ENCODE peak calls at places on chromosomes 7 and 10, in eight cellular contexts. J, O, K, V, Y, H, U and N are unnamed samples.

GRCh38 chr7:34341331-34341730 is 316.7 kb upstream of the NPSR1 start:
- DNase-seq in U (no peak), V (no peak), O (no peak), Y (no peak), K (peak; percentile 71), H (no peak), J (no peak), N (no peak)

GRCh38 chr7:20964214-20964613 is 177.5 kb upstream of the SP8 start:
- DNase-seq in V (no peak), K (no peak), H (no peak), O (no peak), J (no peak), U (no peak), Y (no peak), N (no peak)

GRCh38 chr7:40654171-40654570 is 519.4 kb downstream of the SUGCT start:
- DNase-seq in O (no peak), K (no peak), V (no peak), J (no peak), U (no peak), Y (no peak), H (no peak), N (no peak)

GRCh38 chr7:121620953-121621606 is 225.0 kb upstream of the FAM3C start:
- DNase-seq in O (no peak), U (peak; percentile 63), Y (no peak), V (no peak), K (no peak), H (no peak), J (no peak), N (no peak)

GRCh38 chr10:4812952-4813351 is 13.1 kb upstream of the AKR1E2 start:
- DNase-seq in V (peak; percentile 82), O (no peak), H (no peak), K (peak; percentile 94), U (no peak), J (no peak), Y (peak; percentile 36), N (no peak)

GRCh38 chr10:101032637-101033201 is 1.7 kb downstream of the SFXN3 start:
- DNase-seq in K (peak; percentile 93), H (peak; percentile 51), Y (peak; percentile 60), J (no peak), U (no peak), O (no peak), V (peak; percentile 75), N (no peak)

GRCh38 chr10:30827531-30828120 is 198.1 kb upstream of the LYZL2 start:
- DNase-seq in J (no peak), H (no peak), K (peak; percentile 46), U (no peak), V (peak; percentile 62), O (no peak), Y (no peak), N (no peak)

GRCh38 chr10:6083523-6084475 is 5.0 kb upstream of the RBM17 start:
- DNase-seq in J (no peak), Y (no peak), H (no peak), U (no peak), O (no peak), K (peak; percentile 70), V (no peak), N (no peak)

GRCh38 chr10:65570143-65571010 is 1355.5 kb upstream of the LRRTM3 start:
- DNase-seq in J (peak; percentile 7), U (peak; percentile 85), O (no peak), K (peak; percentile 53), V (no peak), H (peak; percentile 29), Y (peak; percentile 72), N (peak; percentile 74)

GRCh38 chr10:28710227-28710889 is 33.0 kb downstream of the BAMBI start:
- DNase-seq in Y (no peak), V (no peak), U (no peak), H (no peak), K (no peak), O (no peak), J (no peak), N (no peak)
- H3K27ac ChIP-seq in Y (no peak overlapping the region), V (no peak overlapping the region), U (no peak overlapping the region), H (no peak overlapping the region), K (no peak overlapping the region), O (no peak overlapping the region), J (no peak overlapping the region), N (no peak overlapping the region)

DNA sequence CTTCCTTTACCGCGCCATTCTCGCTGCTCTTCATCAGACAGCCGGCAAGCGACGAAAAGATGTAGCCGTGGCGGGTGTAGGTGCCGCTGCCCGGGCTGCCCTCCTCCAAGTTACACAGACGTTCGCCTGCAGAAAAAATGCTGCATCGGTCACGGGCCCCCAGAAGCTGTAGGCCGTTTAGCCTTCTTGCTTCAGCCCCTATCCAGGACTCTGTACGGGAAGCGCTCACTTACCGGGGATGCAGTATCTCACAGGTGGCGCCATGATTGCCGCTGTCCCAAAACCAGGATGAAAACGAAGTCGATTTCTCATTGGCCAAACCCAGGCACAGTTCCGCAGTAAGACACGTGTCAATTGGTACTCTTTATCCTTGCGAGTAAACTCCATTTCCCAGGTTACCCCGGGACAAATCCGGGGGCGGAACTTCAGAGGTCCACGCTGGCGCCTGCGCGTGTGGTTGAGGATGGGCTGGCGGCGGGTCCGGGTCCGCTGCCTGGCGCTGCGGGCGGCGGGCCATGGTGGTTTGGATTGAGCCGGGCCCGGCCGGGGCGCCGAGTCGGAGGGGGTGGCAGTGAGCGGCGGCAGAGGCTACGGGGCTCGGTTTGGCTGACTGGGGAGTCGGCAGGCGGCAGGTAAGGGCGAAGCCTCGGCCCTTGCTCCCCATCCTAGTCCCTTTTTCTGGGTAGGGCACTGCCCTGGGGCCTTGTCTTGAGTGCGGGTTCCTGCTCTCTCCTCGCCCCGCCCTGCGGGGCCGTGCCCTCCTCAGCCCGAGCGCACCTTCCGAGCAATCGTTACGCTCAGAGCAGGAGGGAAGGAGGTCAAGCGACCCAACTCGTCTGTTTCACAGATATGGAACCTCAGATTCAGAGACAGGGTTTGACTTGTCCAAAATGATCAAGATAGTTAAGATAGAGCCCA is at the start of the genes EXOSC1 and ZDHHC16:
- DNase-seq in Y (peak; percentile 89), H (peak; percentile 91), O (peak; percentile 96), K (peak; percentile 98), V (peak; percentile 91), J (peak; percentile 96), U (peak; percentile 97), N (peak; percentile 98)
- H3K27ac ChIP-seq in Y (peak within 1 kb of the TSS; percentile 52), H (peak within 1 kb of the TSS; percentile 80), O (peak within 1 kb of the TSS; percentile 36), K (peak within 1 kb of the TSS; percentile 66), V (peak within 1 kb of the TSS; percentile 43), J (peak within 1 kb of the TSS; percentile 73), U (no peak within 1 kb of the TSS), N (peak within 1 kb of the TSS; percentile 68)

GRCh38 chr10:132590752-132591121 is 53.1 kb downstream of the INPP5A start:
- DNase-seq in H (no peak), O (no peak), U (no peak), V (no peak), K (peak; percentile 27), Y (no peak), J (no peak), N (no peak)

GRCh38 chr10:132589681-132590080 is 52.1 kb downstream of the INPP5A start:
- DNase-seq in H (no peak), O (no peak), J (no peak), U (no peak), K (no peak), Y (no peak), V (no peak), N (no peak)

GRCh38 chr10:132592790-132593788 is 55.5 kb downstream of the INPP5A start:
- DNase-seq in K (no peak), U (no peak), O (peak; percentile 40), V (no peak), J (no peak), Y (no peak), H (no peak), N (peak; percentile 97)

GRCh38 chr10:132590094-132590751 is 52.6 kb downstream of the INPP5A start:
- DNase-seq in K (no peak), O (no peak), Y (no peak), V (no peak), H (no peak), U (no peak), J (no peak), N (no peak)

DNA sequence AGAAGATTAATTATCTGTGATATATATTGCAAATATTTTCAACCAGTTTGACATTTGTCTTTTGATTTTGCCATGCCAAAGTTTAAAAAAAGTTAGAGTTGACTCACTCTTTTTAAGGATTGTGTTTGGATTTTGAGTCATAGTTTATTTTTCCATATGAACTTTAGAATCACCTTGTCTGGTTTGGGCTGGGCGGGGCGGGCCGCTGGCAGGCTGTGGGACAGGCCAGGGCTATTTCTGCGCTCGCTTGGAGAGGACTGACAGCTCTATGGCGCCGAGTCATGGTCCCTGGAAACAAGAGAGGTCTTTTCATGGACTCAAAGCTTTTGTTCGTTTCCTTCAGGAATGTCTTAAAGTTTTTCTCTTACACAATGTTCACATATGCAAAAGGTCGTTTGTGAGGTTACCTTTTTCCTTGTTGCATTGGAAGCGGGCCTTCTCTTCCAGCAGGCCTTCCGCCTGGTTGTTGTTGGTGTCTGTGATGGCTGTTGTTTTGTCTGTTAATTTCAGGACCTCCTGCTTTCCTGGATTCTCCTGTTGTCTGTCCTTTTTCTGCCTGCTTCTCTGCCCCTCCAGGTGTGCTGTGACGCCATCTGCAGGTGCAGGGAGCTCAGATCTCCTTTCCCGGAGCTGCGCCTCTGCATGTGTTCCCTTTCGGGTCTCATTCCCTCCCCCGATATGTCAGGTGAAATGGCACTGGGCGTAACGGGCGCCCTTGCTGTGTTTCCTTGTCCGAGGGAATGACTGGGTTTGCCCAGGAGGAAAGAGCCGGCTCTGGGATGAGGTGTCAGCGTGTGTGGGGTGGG is 53.8 kb downstream of the INPP5A start:
- DNase-seq in H (peak; percentile 77), U (peak; percentile 75), Y (no peak), V (no peak), K (peak; percentile 90), J (peak; percentile 81), O (no peak), N (peak; percentile 82)
- H3K27ac ChIP-seq in H (peak overlapping the region; percentile 81), U (no peak overlapping the region), Y (no peak overlapping the region), V (no peak overlapping the region), K (no peak overlapping the region), J (peak overlapping the region; percentile 56), O (no peak overlapping the region), N (peak overlapping the region; percentile 57)

GRCh38 chr7:149884016-149884415 is 10.2 kb downstream of the ATP6V0E2 start:
- DNase-seq in V (no peak), H (peak; percentile 71), O (no peak), U (peak; percentile 22), J (peak; percentile 10), K (no peak), Y (no peak), N (peak; percentile 51)
- H3K27ac ChIP-seq in V (no peak overlapping the region), H (no peak overlapping the region), O (no peak overlapping the region), U (no peak overlapping the region), J (no peak overlapping the region), K (no peak overlapping the region), Y (no peak overlapping the region), N (no peak overlapping the region)

GRCh38 chr7:28725911-28726310 is 232.2 kb downstream of the TRIL start:
- DNase-seq in H (no peak), V (no peak), U (no peak), J (no peak), O (no peak), Y (no peak), K (peak; percentile 57), N (no peak)
- H3K27ac ChIP-seq in H (no peak overlapping the region), V (no peak overlapping the region), U (no peak overlapping the region), J (no peak overlapping the region), O (no peak overlapping the region), Y (no peak overlapping the region), K (no peak overlapping the region), N (no peak overlapping the region)

GRCh38 chr10:127236266-127236665 is 39.9 kb upstream of the INSYN2A start:
- DNase-seq in O (no peak), H (no peak), U (no peak), V (no peak), K (no peak), J (no peak), Y (no peak), N (no peak)
- H3K27ac ChIP-seq in O (no peak overlapping the region), H (no peak overlapping the region), U (no peak overlapping the region), V (no peak overlapping the region), K (no peak overlapping the region), J (no peak overlapping the region), Y (no peak overlapping the region), N (no peak overlapping the region)